ENCODE peak calls at places on chromosomes 3 and 15, in four cellular contexts. One of them, this sample, is unnamed.
A peak's percentile ranks its signal among the peaks of the same experiment; 100 is the strongest.

GRCh38 chr3:82386656-82387055 is 625.2 kb upstream of the GBE1 start:
- DNase-seq in substantia nigra: no peak
- DNase-seq in lower lobe of right lung: no peak
- DNase-seq in brain microvascular endothelial cell: no peak
- DNase-seq in this sample: no peak

GRCh38 chr3:18919158-18919557 is 229.2 kb upstream of the KCNH8 start:
- DNase-seq in lower lobe of right lung: no peak
- DNase-seq in brain microvascular endothelial cell: no peak
- DNase-seq in substantia nigra: no peak
- DNase-seq in this sample: no peak

GRCh38 chr15:76163429-76164020 is 103.7 kb downstream of the TMEM266 start:
- DNase-seq in substantia nigra: no peak
- DNase-seq in lower lobe of right lung: peak; percentile 84
- DNase-seq in brain microvascular endothelial cell: no peak
- DNase-seq in this sample: no peak

GRCh38 chr3:174325834-174326705 is 533.1 kb upstream of the NAALADL2 start:
- DNase-seq in brain microvascular endothelial cell: no peak
- DNase-seq in substantia nigra: no peak
- DNase-seq in lower lobe of right lung: no peak
- DNase-seq in this sample: no peak

GRCh38 chr15:71252036-71252898 is 137.0 kb downstream of the THSD4 start:
- DNase-seq in substantia nigra: no peak
- DNase-seq in brain microvascular endothelial cell: peak; percentile 83
- DNase-seq in lower lobe of right lung: no peak
- DNase-seq in this sample: no peak

GRCh38 chr3:62597481-62597880 is 224.1 kb upstream of the FEZF2 start:
- DNase-seq in lower lobe of right lung: no peak
- DNase-seq in substantia nigra: no peak
- DNase-seq in brain microvascular endothelial cell: no peak
- DNase-seq in this sample: no peak

GRCh38 chr3:105938101-105938500 is 69.3 kb upstream of the CBLB start:
- DNase-seq in substantia nigra: no peak
- DNase-seq in brain microvascular endothelial cell: no peak
- DNase-seq in lower lobe of right lung: no peak
- DNase-seq in this sample: no peak

GRCh38 chr3:65338571-65338970 is 650.8 kb upstream of the ADAMTS9 start:
- DNase-seq in brain microvascular endothelial cell: no peak
- DNase-seq in lower lobe of right lung: no peak
- DNase-seq in substantia nigra: no peak
- DNase-seq in this sample: no peak

GRCh38 chr3:160856450-160856849 is 100.4 kb downstream of the PPM1L start:
- DNase-seq in lower lobe of right lung: no peak
- DNase-seq in brain microvascular endothelial cell: no peak
- DNase-seq in substantia nigra: no peak
- DNase-seq in this sample: no peak

GRCh38 chr3:127170794-127171193 is 22.1 kb upstream of the PRR23E start:
- DNase-seq in substantia nigra: no peak
- DNase-seq in brain microvascular endothelial cell: peak; percentile 37
- DNase-seq in lower lobe of right lung: no peak
- DNase-seq in this sample: no peak

GRCh38 chr3:187783098-187783497 is 37.8 kb upstream of the BCL6 start:
- DNase-seq in brain microvascular endothelial cell: peak; percentile 92
- DNase-seq in substantia nigra: no peak
- DNase-seq in lower lobe of right lung: peak; percentile 48
- DNase-seq in this sample: no peak

GRCh38 chr3:186825294-186825821 is 17.2 kb upstream of the ADIPOQ start:
- DNase-seq in substantia nigra: no peak
- DNase-seq in lower lobe of right lung: peak; percentile 50
- DNase-seq in brain microvascular endothelial cell: peak; percentile 77
- DNase-seq in this sample: no peak

GRCh38 chr15:92009162-92009561 is 155.7 kb downstream of the SLCO3A1 start:
- DNase-seq in brain microvascular endothelial cell: no peak
- DNase-seq in substantia nigra: no peak
- DNase-seq in lower lobe of right lung: no peak
- DNase-seq in this sample: no peak

GRCh38 chr3:42701371-42702065 is 1.1 kb downstream of the HHATL start:
- DNase-seq in brain microvascular endothelial cell: no peak
- DNase-seq in lower lobe of right lung: peak; percentile 67
- DNase-seq in substantia nigra: peak; percentile 52
- DNase-seq in this sample: peak; percentile 56

DNA sequence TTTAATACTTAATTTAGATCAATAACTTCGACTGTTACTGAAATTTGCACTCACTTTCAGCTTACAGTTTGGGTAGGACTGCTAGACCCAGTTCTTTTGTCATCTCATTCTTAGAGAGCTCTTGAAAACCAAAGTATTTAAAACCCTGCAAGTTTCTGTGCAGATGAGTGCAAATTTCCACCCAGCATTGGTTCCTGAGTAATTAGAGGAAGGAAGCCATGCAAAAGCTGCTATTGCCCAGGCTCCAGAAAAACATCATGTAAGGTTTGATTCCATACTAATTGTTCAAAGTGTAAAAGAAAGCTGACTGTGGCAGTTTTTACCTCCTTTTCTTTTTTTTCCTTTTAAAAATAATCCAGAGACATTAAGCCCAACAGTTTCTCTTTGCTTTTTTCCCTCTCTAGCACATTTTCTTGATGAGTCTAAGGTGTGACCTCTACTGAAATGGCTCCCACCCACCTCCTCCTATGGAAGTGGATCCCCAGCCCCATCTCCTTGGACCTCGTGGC is 30.3 kb downstream of the ABHD2 start:
- DNase-seq in brain microvascular endothelial cell: no peak
- DNase-seq in substantia nigra: no peak
- DNase-seq in lower lobe of right lung: no peak
- DNase-seq in this sample: no peak
- H3K27ac ChIP-seq in brain microvascular endothelial cell: peak overlapping the region; percentile 97
- H3K27ac ChIP-seq in substantia nigra: no peak overlapping the region
- H3K27ac ChIP-seq in lower lobe of right lung: peak overlapping the region; percentile 79
- H3K27ac ChIP-seq in this sample: peak overlapping the region; percentile 78

GRCh38 chr15:70241561-70242320 is 144.0 kb upstream of the TLE3 start:
- DNase-seq in substantia nigra: no peak
- DNase-seq in lower lobe of right lung: no peak
- DNase-seq in brain microvascular endothelial cell: no peak
- DNase-seq in this sample: no peak
- H3K27ac ChIP-seq in substantia nigra: no peak overlapping the region
- H3K27ac ChIP-seq in lower lobe of right lung: no peak overlapping the region
- H3K27ac ChIP-seq in brain microvascular endothelial cell: no peak overlapping the region
- H3K27ac ChIP-seq in this sample: no peak overlapping the region

DNA sequence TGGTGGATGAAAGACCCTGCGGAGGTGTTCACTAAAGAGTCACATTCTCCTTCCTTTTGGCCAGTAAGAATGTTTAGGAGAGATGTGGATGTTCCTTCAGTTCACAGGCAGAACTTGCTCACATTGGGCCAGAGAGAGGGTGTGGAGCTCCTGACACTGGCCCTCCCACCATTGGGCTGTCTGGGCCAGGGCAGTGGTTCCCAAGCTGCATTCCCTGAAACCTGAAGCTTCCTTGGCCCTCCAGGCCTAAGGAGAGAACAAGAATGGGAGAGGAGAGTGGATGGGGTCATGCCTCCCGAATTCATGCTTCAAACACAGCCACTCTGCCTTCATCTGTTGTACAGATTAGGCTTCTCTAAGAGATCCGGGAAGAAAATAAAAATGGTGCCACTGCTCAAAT is 257.4 kb downstream of the RORA start:
- DNase-seq in substantia nigra: no peak
- DNase-seq in brain microvascular endothelial cell: no peak
- DNase-seq in lower lobe of right lung: no peak
- DNase-seq in this sample: no peak
- H3K27ac ChIP-seq in substantia nigra: no peak overlapping the region
- H3K27ac ChIP-seq in brain microvascular endothelial cell: peak overlapping the region; percentile 98
- H3K27ac ChIP-seq in lower lobe of right lung: no peak overlapping the region
- H3K27ac ChIP-seq in this sample: no peak overlapping the region

GRCh38 chr15:39784638-39785037 is 2.0 kb upstream of the FSIP1 start:
- DNase-seq in brain microvascular endothelial cell: no peak
- DNase-seq in substantia nigra: no peak
- DNase-seq in lower lobe of right lung: no peak
- DNase-seq in this sample: no peak
- H3K27ac ChIP-seq in brain microvascular endothelial cell: no peak overlapping the region
- H3K27ac ChIP-seq in substantia nigra: no peak overlapping the region
- H3K27ac ChIP-seq in lower lobe of right lung: no peak overlapping the region
- H3K27ac ChIP-seq in this sample: no peak overlapping the region

This sample was measured in caudate nucleus.